ENCODE peak calls at places on chromosome 16, in four cellular contexts. O, V, W and E are unnamed samples.

GRCh38 chr16:30096105-30096861 is at the start of gene YPEL3:
- DNase-seq in W (peak; percentile 89), V (no peak), O (peak; percentile 86), E (peak; percentile 97)

GRCh38 chr16:47713225-47713595 is 252.1 kb downstream of the PHKB start:
- DNase-seq in V (no peak), W (peak; percentile 60), O (peak; percentile 95), E (no peak)

GRCh38 chr16:11557811-11558210 is 28.9 kb downstream of the LITAF start:
- DNase-seq in V (no peak), O (no peak), W (no peak), E (no peak)

GRCh38 chr16:59758848-59759247 is 1024.7 kb upstream of the GOT2 start:
- DNase-seq in W (no peak), O (no peak), V (no peak), E (no peak)

GRCh38 chr16:82882982-82883863 is 256.5 kb downstream of the CDH13 start:
- DNase-seq in O (no peak), W (no peak), V (no peak), E (no peak)

GRCh38 chr16:50266337-50267091 is at the start of gene ADCY7:
- DNase-seq in O (peak; percentile 78), V (peak; percentile 26), W (peak; percentile 38), E (peak; percentile 83)

GRCh38 chr16:15639061-15639568 is 3.8 kb downstream of the MARF1 start:
- DNase-seq in W (no peak), V (no peak), O (no peak), E (no peak)

GRCh38 chr16:30948956-30949654 is at the start of gene ORAI3:
- DNase-seq in O (peak; percentile 44), V (no peak), W (peak; percentile 52), E (peak; percentile 86)

GRCh38 chr16:88468289-88469129 is 15.4 kb downstream of the ZFPM1 start:
- DNase-seq in O (peak; percentile 19), W (peak; percentile 16), V (peak; percentile 56), E (no peak)

GRCh38 chr16:81786321-81786720 is 7.2 kb downstream of the PLCG2 start:
- DNase-seq in V (no peak), O (peak; percentile 6), W (peak; percentile 36), E (no peak)

GRCh38 chr16:4384497-4384896 is 12.8 kb downstream of the VASN start:
- DNase-seq in W (no peak), V (no peak), O (peak; percentile 43), E (peak; percentile 72)

GRCh38 chr16:57503366-57503765 is 17.1 kb upstream of the DOK4 start:
- DNase-seq in V (no peak), W (no peak), O (no peak), E (peak; percentile 21)

GRCh38 chr16:53191413-53191812 is 136.6 kb downstream of the CHD9 start:
- DNase-seq in V (no peak), W (no peak), O (no peak), E (no peak)

GRCh38 chr16:4496305-4496704 is 20.1 kb downstream of the HMOX2 start:
- DNase-seq in O (peak; percentile 85), V (peak; percentile 82), W (no peak), E (no peak)

GRCh38 chr16:67674851-67675578 is 8.4 kb downstream of the C16orf86 start:
- DNase-seq in O (no peak), V (no peak), W (no peak), E (no peak)

GRCh38 chr16:82043680-82044584 is 8.9 kb downstream of the HSD17B2 start:
- DNase-seq in W (no peak), V (no peak), O (peak; percentile 75), E (no peak)

GRCh38 chr16:59212492-59213024 is 478.4 kb upstream of the GOT2 start:
- DNase-seq in O (no peak), W (peak; percentile 42), V (no peak), E (no peak)

GRCh38 chr16:4316732-4317461 is 1.0 kb downstream of the GLIS2 start:
- DNase-seq in V (no peak), O (no peak), W (peak; percentile 49), E (peak; percentile 56)

GRCh38 chr16:11251525-11252481 is 4.2 kb downstream of the SOCS1 start:
- DNase-seq in W (no peak), O (peak; percentile 91), V (no peak), E (no peak)

GRCh38 chr16:56848056-56848936 is 16.7 kb upstream of the SLC12A3 start:
- DNase-seq in V (no peak), O (peak; percentile 79), W (peak; percentile 73), E (no peak)

GRCh38 chr16:27174798-27175197 is 28.5 kb upstream of the KDM8 start:
- DNase-seq in V (no peak), O (peak; percentile 53), W (no peak), E (peak; percentile 68)

GRCh38 chr16:88610080-88610479 is 28.3 kb upstream of the IL17C start:
- DNase-seq in W (no peak), O (no peak), V (no peak), E (no peak)

GRCh38 chr16:2159052-2159838 is 3.7 kb downstream of the TRAF7 start:
- DNase-seq in V (no peak), O (peak; percentile 59), W (peak; percentile 80), E (no peak)

GRCh38 chr16:20763461-20764232 is at the start of gene ACSM3:
- DNase-seq in V (peak; percentile 65), W (peak; percentile 46), O (peak; percentile 76), E (peak; percentile 90)

GRCh38 chr16:59878479-59878878 is 1144.4 kb upstream of the GOT2 start:
- DNase-seq in W (peak; percentile 44), V (no peak), O (peak; percentile 4), E (peak; percentile 15)

GRCh38 chr16:75236736-75237397 is 14.6 kb downstream of the BCAR1 start:
- DNase-seq in W (no peak), V (no peak), O (no peak), E (no peak)

GRCh38 chr16:74226361-74226979 is 70.1 kb upstream of the PSMD7 start:
- DNase-seq in W (peak; percentile 36), V (peak; percentile 16), O (peak; percentile 31), E (peak; percentile 48)

GRCh38 chr16:81142864-81143263 is 46.7 kb upstream of the GCSH start:
- DNase-seq in V (no peak), W (no peak), O (no peak), E (no peak)

GRCh38 chr16:29809031-29809747 is 2.8 kb upstream of the PRRT2 start:
- DNase-seq in W (no peak), V (no peak), O (no peak), E (no peak)

GRCh38 chr16:24577167-24577566 is 37.8 kb downstream of the RBBP6 start:
- DNase-seq in V (no peak), W (peak; percentile 94), O (peak; percentile 10), E (no peak)

GRCh38 chr16:31273676-31274075 is 13.9 kb downstream of the ITGAM start:
- DNase-seq in W (no peak), O (no peak), V (no peak), E (no peak)

GRCh38 chr16:20897253-20897896 is 2.8 kb downstream of the DCUN1D3 start:
- DNase-seq in V (no peak), W (no peak), O (peak; percentile 71), E (peak; percentile 54)

GRCh38 chr16:6249863-6250262 is 1082.8 kb upstream of the RBFOX1 start:
- DNase-seq in O (no peak), V (no peak), W (no peak), E (no peak)

GRCh38 chr16:23826528-23827244 is 9.1 kb upstream of the PRKCB start:
- DNase-seq in V (no peak), W (no peak), O (no peak), E (no peak)

GRCh38 chr16:47109361-47109760 is 34.4 kb downstream of the NETO2 start:
- DNase-seq in O (no peak), V (no peak), W (no peak), E (no peak)

GRCh38 chr16:24116989-24117388 is 139.1 kb upstream of the CACNG3 start:
- DNase-seq in V (no peak), W (no peak), O (no peak), E (peak; percentile 31)

GRCh38 chr16:11662582-11662981 is 5.7 kb upstream of the SNN start:
- DNase-seq in V (no peak), W (no peak), O (no peak), E (no peak)

GRCh38 chr16:23060458-23061320 is 88.6 kb downstream of the USP31 start:
- DNase-seq in O (peak; percentile 77), V (peak; percentile 47), W (peak; percentile 78), E (peak; percentile 83)

GRCh38 chr16:8402981-8403853 is 187.1 kb downstream of the TMEM114 start:
- DNase-seq in V (no peak), W (no peak), O (no peak), E (peak; percentile 38)
- H2AFZ ChIP-seq in V (no peak overlapping the region), W (no peak overlapping the region), O (no peak overlapping the region), E (no peak overlapping the region)

GRCh38 chr16:86918637-86919036 is 340.3 kb downstream of the FOXL1 start:
- DNase-seq in V (no peak), W (peak; percentile 21), O (no peak), E (no peak)
- H3K27ac ChIP-seq in V (no peak overlapping the region), W (no peak overlapping the region), O (no peak overlapping the region), E (peak overlapping the region; percentile 58)

DNA sequence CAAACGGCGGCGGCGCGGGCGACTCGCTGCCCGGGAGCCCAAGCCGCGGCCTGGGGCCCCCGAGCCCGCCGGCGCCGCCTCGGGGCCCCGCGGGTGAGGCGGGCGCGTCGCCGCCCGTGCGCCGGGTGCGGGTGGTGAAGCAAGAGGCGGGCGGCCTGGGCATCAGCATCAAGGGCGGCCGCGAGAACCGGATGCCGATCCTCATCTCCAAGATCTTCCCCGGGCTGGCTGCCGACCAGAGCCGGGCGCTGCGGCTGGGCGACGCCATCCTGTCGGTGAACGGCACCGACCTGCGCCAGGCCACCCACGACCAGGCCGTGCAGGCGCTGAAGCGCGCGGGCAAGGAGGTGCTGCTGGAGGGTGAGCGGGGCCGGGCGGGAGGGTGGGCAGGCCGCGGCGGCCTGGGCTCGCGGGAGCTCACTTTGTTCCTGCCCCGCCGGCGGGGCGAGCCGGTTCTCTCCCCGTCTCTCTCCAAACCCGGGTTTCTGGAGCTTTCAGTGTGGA is 475 bp downstream of the SNTB2 start:
- DNase-seq in W (peak; percentile 60), V (no peak), O (no peak), E (peak; percentile 76)
- H2AFZ ChIP-seq in W (no peak overlapping the region), V (no peak overlapping the region), O (peak overlapping the region; percentile 95), E (peak overlapping the region; percentile 73)

GRCh38 chr16:66070140-66070887 is 296.2 kb upstream of the CDH5 start:
- DNase-seq in W (no peak), O (peak; percentile 83), V (no peak), E (peak; percentile 71)
- H3K27ac ChIP-seq in W (no peak overlapping the region), O (peak overlapping the region; percentile 58), V (no peak overlapping the region), E (peak overlapping the region; percentile 53)

GRCh38 chr16:85688586-85689284 is at the start of gene GINS2:
- DNase-seq in W (peak; percentile 87), V (peak; percentile 77), O (peak; percentile 84), E (peak; percentile 96)
- H2AFZ ChIP-seq in W (peak within 1 kb of the TSS; percentile 81), V (peak within 1 kb of the TSS; percentile 91), O (peak within 1 kb of the TSS; percentile 99), E (peak within 1 kb of the TSS; percentile 73)

DNA sequence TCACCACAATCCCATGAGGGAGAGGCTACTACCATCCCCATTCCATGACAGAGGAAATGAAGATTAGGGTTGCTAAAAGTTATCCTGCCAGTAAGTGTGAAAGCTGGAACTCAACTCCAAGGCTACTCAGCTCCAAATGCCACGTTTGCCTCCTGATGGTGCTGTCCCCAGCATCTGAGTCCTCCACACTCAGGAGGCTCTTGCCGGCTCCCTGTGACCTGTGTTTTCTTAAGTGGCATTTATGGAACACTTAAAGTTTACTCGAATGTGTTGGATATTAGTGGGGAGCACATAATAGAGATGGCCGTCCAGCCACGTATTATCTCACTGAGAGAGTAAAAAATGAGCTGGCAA is 267.9 kb downstream of the CBLN1 start:
- DNase-seq in O (no peak), W (no peak), V (no peak), E (no peak)
- H3K27ac ChIP-seq in O (no peak overlapping the region), W (no peak overlapping the region), V (no peak overlapping the region), E (no peak overlapping the region)

GRCh38 chr16:84526794-84527485 is 22.5 kb upstream of the MEAK7 start:
- DNase-seq in W (peak; percentile 76), O (peak; percentile 49), V (no peak), E (peak; percentile 44)
- H2AFZ ChIP-seq in W (peak overlapping the region; percentile 82), O (peak overlapping the region; percentile 81), V (no peak overlapping the region), E (peak overlapping the region; percentile 50)